ENCODE peak calls at places on chromosomes 2 and 18, in five cellular contexts. V is A549, R is K562, Z is IMR-90, J is HepG2. M is an unnamed sample. For H3K9me3, the result is how much of the 10 kb centered on the place peaks cover.

GRCh38 chr18:55863876-55864275 is 275.9 kb upstream of the TCF4 start:
- DNase-seq in V (no peak), R (no peak), Z (peak), J (no peak), M (no peak)

GRCh38 chr2:126658910-126659613 is 3.1 kb downstream of the GYPC start:
- DNase-seq in V (no peak), R (no peak), Z (peak), J (no peak), M (peak)

GRCh38 chr2:190783513-190784263 is 96.9 kb upstream of the GLS start:
- DNase-seq in V (no peak), R (no peak), Z (no peak), J (no peak), M (no peak)

GRCh38 chr2:160561551-160562280 is 68.1 kb upstream of the RBMS1 start:
- DNase-seq in V (peak), R (no peak), Z (peak), J (no peak), M (no peak)

GRCh38 chr2:23418490-23418911 is 33.5 kb downstream of the KLHL29 start:
- DNase-seq in V (no peak), R (no peak), Z (peak), J (no peak), M (no peak)

GRCh38 chr2:132253496-132254305 is 91.9 kb upstream of the ANKRD30BL start:
- DNase-seq in V (no peak), R (no peak), Z (no peak), J (no peak), M (no peak)

GRCh38 chr2:170005702-170006101 is 172.2 kb upstream of the MYO3B start:
- DNase-seq in V (peak), R (peak), Z (no peak), J (no peak), M (no peak)

GRCh38 chr2:172931256-172931894 is 144.3 kb upstream of the MAP3K20 start:
- DNase-seq in V (peak), R (peak), Z (peak), J (no peak), M (no peak)

GRCh38 chr2:62144689-62145477 is 51.0 kb upstream of the B3GNT2 start:
- DNase-seq in V (no peak), R (no peak), Z (no peak), J (no peak), M (no peak)

GRCh38 chr2:133844214-133844892 is 276.1 kb upstream of the NCKAP5 start:
- DNase-seq in V (peak), R (peak), Z (peak), J (peak), M (peak)

GRCh38 chr2:213057977-213058376 is 93.4 kb downstream of the IKZF2 start:
- DNase-seq in V (no peak), R (no peak), Z (no peak), J (no peak), M (no peak)

GRCh38 chr18:75139226-75139911 is 69.6 kb downstream of the PTGR3 start:
- DNase-seq in V (no peak), R (no peak), Z (no peak), J (no peak), M (no peak)

GRCh38 chr18:55546873-55547704 is 40.9 kb downstream of the TCF4 start:
- DNase-seq in V (no peak), R (no peak), Z (peak), J (no peak), M (no peak)

GRCh38 chr2:85577063-85577385 is 362 bp upstream of the VAMP8 start:
- DNase-seq in V (no peak), R (no peak), Z (no peak), J (no peak), M (no peak)

GRCh38 chr2:288002-288742 is at the start of gene ALKAL2:
- DNase-seq in V (no peak), R (no peak), Z (no peak), J (no peak), M (no peak)

GRCh38 chr2:193276069-193276468 is 1081.3 kb upstream of the TMEFF2 start:
- DNase-seq in V (no peak), R (no peak), Z (no peak), J (no peak), M (no peak)

GRCh38 chr18:48674758-48675157 is 135.9 kb downstream of the CTIF start:
- DNase-seq in V (no peak), R (no peak), Z (no peak), J (no peak), M (no peak)

GRCh38 chr18:48441405-48441881 is 32.3 kb upstream of the ZBTB7C start:
- DNase-seq in V (no peak), R (no peak), Z (no peak), J (no peak), M (no peak)

GRCh38 chr2:47945036-47945781 is 38.9 kb upstream of the FBXO11 start:
- DNase-seq in V (no peak), R (no peak), Z (no peak), J (no peak), M (no peak)

GRCh38 chr2:129923265-129924141 is 56.0 kb upstream of the RAB6C start:
- DNase-seq in V (peak), R (peak), Z (peak), J (peak), M (no peak)

GRCh38 chr2:107809835-107810234 is 16.9 kb upstream of the RGPD4 start:
- DNase-seq in V (no peak), R (no peak), Z (no peak), J (no peak), M (no peak)

GRCh38 chr2:137237055-137237454 is 471.7 kb downstream of the THSD7B start:
- DNase-seq in V (no peak), R (no peak), Z (no peak), J (no peak), M (no peak)

GRCh38 chr2:207914716-207915115 is 110.6 kb downstream of the PLEKHM3 start:
- DNase-seq in V (no peak), R (no peak), Z (no peak), J (no peak), M (no peak)

GRCh38 chr2:180367831-180368230 is 360.7 kb upstream of the CWC22 start:
- DNase-seq in V (peak), R (no peak), Z (peak), J (no peak), M (no peak)

GRCh38 chr2:12955864-12956263 is 239.1 kb downstream of the TRIB2 start:
- DNase-seq in V (no peak), R (no peak), Z (no peak), J (no peak), M (no peak)

DNA sequence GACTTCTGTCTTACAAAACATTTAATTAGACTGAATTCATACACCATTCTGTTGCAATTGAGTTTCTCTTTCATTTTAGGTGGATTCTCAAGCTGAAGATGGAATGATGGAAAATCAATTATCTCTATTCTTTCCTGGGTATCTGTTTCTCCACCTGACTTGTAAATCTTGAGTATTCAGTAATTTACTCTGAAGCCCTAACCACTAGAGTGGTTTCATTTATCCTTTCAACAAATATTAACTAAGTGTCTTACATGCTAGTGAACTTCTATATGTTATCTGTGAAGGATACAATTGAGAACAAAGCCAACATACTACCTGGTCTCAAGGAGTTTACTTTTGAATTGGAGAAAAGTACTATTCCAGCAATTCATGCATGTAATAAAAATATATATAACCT is 94.1 kb upstream of the ZNF804A start:
- DNase-seq in V (no peak), R (no peak), Z (no peak), J (no peak), M (no peak)
- TF ChIP-seq BHLHE40 in V (no peak), R (no peak), Z (no peak), J (no peak), M (no peak)

GRCh38 chr18:13335903-13336302 is 117.3 kb downstream of the LDLRAD4 start:
- DNase-seq in V (no peak), R (no peak), Z (no peak), J (no peak), M (no peak)
- H3K9me3 ChIP-seq in V (under half), R (under half), Z (under half), J (under half), M (under half)

GRCh38 chr2:38147333-38148121 is 71.6 kb upstream of the CYP1B1 start:
- DNase-seq in V (no peak), R (no peak), Z (peak), J (no peak), M (no peak)
- TF ChIP-seq BHLHE40 in V (no peak), R (no peak), Z (no peak), J (no peak), M (no peak)

DNA sequence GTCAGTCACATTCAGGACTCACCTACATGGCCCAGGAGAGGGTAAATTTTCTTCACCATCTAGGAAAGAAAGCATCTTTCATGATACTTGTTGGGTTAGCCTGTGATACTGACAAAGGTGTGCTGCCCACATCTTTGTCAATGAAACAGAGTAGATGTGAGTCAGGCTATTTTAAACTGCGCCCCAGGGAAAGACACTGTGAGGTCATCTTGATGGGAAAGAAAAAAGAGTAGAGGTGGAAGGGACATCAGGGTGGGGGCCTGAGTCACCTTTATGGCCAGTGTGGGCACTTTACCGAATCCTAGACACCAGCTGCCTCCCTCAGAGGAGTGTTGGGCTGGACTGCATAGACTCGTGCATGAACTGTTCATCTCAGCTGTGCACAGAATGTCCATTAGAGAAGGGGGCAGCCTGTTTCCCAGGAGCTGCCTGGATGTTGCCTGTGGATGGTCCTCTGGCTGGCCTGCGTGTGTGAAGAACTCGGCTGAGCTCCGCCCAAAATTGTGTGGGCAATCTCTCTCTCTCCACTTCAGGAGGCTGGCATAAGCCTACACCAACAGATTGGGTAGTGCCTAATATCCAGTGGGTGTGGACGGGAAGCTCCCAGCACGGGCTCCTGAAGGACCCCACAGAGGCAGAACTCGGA is 278.7 kb upstream of the PXDN start:
- DNase-seq in V (no peak), R (no peak), Z (no peak), J (no peak), M (no peak)
- H3K9me3 ChIP-seq in V (under half), R (under half), Z (under half), J (under half), M (under half)

GRCh38 chr2:218033208-218033589 is 30.4 kb upstream of the TNS1 start:
- DNase-seq in V (no peak), R (no peak), Z (no peak), J (no peak), M (no peak)
- TF ChIP-seq BHLHE40 in V (no peak), R (no peak), Z (no peak), J (no peak), M (no peak)

DNA sequence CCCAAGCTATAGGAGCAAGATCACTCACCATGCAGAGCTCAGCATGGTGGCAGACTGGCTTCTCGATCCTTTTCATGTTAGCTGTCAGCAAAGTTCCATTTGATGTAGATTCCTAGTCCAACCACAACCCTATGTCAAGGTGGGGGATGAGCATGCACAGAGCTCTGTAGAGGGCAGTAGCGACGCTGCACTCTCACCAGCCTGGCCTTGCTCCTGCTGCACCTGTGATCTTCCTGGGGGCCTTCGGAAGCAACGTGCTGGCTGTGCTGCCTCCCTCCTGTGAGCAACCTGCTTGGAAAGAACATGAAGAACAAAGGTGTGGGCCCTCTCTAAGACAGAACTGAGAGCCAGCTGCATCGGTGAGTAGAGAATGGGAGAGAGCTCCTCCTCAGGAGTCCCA is 479.4 kb upstream of the MYT1L start:
- DNase-seq in V (no peak), R (no peak), Z (no peak), J (no peak), M (no peak)
- H3K9me3 ChIP-seq in V (under half), R (under half), Z (under half), J (under half), M (under half)

DNA sequence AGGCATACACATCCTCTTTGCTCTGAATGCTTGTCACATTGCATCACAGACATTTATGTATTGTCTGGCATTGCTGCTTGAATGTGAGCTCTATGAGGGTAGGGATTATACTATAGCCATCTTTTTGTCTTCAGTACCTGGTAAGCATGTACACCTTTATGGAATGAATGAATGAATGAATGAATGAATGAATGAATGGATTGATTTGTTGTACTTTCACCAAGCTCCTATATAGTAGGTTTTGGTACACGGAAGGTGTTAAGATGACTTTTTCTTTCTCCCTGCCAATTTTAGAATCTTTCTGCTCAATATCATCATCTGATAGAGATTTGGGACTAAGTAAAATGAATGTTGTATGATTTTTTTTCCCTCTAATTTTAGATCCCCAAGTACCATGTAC is 13.5 kb downstream of the LTBP1 start:
- DNase-seq in V (no peak), R (no peak), Z (no peak), J (no peak), M (no peak)
- TF ChIP-seq BHLHE40 in V (no peak), R (no peak), Z (no peak), J (no peak), M (no peak)

M was measured in GM12878.